ENCODE peak calls at places on chromosomes 13 and 19, in seven cellular contexts. R, I, E, U, Y, K and D are unnamed samples.

GRCh38 chr13:39385154-39385553 is 217.8 kb downstream of the LHFPL6 start:
- DNase-seq in Y (no peak), I (no peak), U (no peak), E (no peak), R (no peak), K (no peak), D (no peak)

GRCh38 chr19:54453921-54454780 is 5.2 kb downstream of the LENG8 start:
- DNase-seq in Y (no peak), U (no peak), I (no peak), K (no peak), R (peak), E (peak), D (no peak)

GRCh38 chr13:110806636-110807035 is 93.1 kb downstream of the ING1 start:
- DNase-seq in K (no peak), E (no peak), R (no peak), I (no peak), U (no peak), Y (no peak), D (no peak)

GRCh38 chr19:38843175-38843758 is 6.5 kb downstream of the HNRNPL start:
- DNase-seq in U (no peak), E (peak), Y (no peak), R (no peak), K (no peak), I (no peak), D (no peak)

GRCh38 chr13:27037171-27037570 is 134.4 kb downstream of the USP12 start:
- DNase-seq in E (no peak), K (no peak), U (no peak), Y (no peak), R (no peak), I (no peak), D (no peak)

GRCh38 chr19:18939922-18940775 is 868 bp downstream of the HOMER3 start:
- DNase-seq in E (no peak), U (peak), Y (peak), K (peak), I (peak), R (peak), D (peak)

GRCh38 chr19:44869728-44870470 is 21.2 kb upstream of the TOMM40 start:
- DNase-seq in R (no peak), I (peak), U (peak), K (peak), Y (no peak), E (peak), D (peak)

GRCh38 chr13:107370036-107370785 is 802.3 kb upstream of the ARGLU1 start:
- DNase-seq in E (no peak), I (peak), U (peak), R (no peak), Y (no peak), K (peak), D (peak)

GRCh38 chr19:35458821-35459391 is 10.8 kb downstream of the FFAR2 start:
- DNase-seq in R (no peak), U (no peak), E (peak), Y (no peak), I (no peak), K (peak), D (no peak)

GRCh38 chr13:110576736-110577476 is 15.4 kb upstream of the RAB20 start:
- DNase-seq in U (no peak), R (no peak), Y (no peak), K (no peak), E (no peak), I (no peak), D (no peak)

GRCh38 chr13:79941752-79942151 is 399.2 kb downstream of the SPRY2 start:
- DNase-seq in K (no peak), I (no peak), R (no peak), Y (no peak), E (no peak), U (no peak), D (no peak)

GRCh38 chr19:14786421-14786851 is 8.1 kb upstream of the ADGRE2 start:
- DNase-seq in Y (peak), K (peak), U (no peak), I (no peak), E (no peak), R (peak), D (peak)

GRCh38 chr19:3151563-3152430 is 16.0 kb downstream of the GNA15 start:
- DNase-seq in I (no peak), Y (no peak), R (no peak), K (no peak), U (no peak), E (peak), D (no peak)

GRCh38 chr13:20142927-20143480 is 17.8 kb downstream of the GJA3 start:
- DNase-seq in K (no peak), Y (no peak), U (no peak), E (peak), I (no peak), R (no peak), D (no peak)

GRCh38 chr13:19601749-19602725 is 31.4 kb upstream of the MPHOSPH8 start:
- DNase-seq in Y (peak), E (peak), R (peak), K (peak), I (peak), U (peak), D (peak)

GRCh38 chr13:27605099-27605498 is 15.2 kb downstream of the LNX2 start:
- DNase-seq in U (no peak), I (no peak), Y (no peak), R (no peak), E (no peak), K (no peak), D (no peak)

GRCh38 chr13:43835701-43836100 is 43.8 kb downstream of the CCDC122 start:
- DNase-seq in R (no peak), K (peak), U (peak), Y (no peak), E (no peak), I (peak), D (peak)

GRCh38 chr19:13363954-13364353 is 142.3 kb downstream of the CACNA1A start:
- DNase-seq in Y (no peak), U (no peak), E (no peak), R (no peak), K (no peak), I (no peak), D (no peak)

GRCh38 chr19:46718934-46719551 is 2.1 kb upstream of the PRKD2 start:
- DNase-seq in I (no peak), K (no peak), Y (no peak), U (no peak), E (no peak), R (peak), D (no peak)

GRCh38 chr19:45218887-45219780 is 26.1 kb downstream of the EXOC3L2 start:
- DNase-seq in R (no peak), E (no peak), Y (no peak), U (no peak), K (no peak), I (no peak), D (peak)

GRCh38 chr13:70188567-70188966 is 80.3 kb upstream of the KLHL1 start:
- DNase-seq in R (no peak), E (no peak), Y (no peak), I (no peak), K (no peak), U (no peak), D (no peak)

GRCh38 chr13:97125810-97126738 is 96.1 kb upstream of the MBNL2 start:
- DNase-seq in R (no peak), K (no peak), E (no peak), Y (no peak), I (peak), U (peak), D (peak)

GRCh38 chr19:10861118-10861651 is 10.2 kb upstream of the CARM1 start:
- DNase-seq in U (no peak), R (peak), Y (peak), E (no peak), I (no peak), K (no peak), D (no peak)

GRCh38 chr19:10688545-10689280 is 12.5 kb upstream of the QTRT1 start:
- DNase-seq in E (peak), I (no peak), Y (no peak), R (no peak), U (no peak), K (no peak), D (no peak)

GRCh38 chr13:113456116-113456702 is 2.9 kb upstream of the ADPRHL1 start:
- DNase-seq in U (no peak), K (no peak), Y (no peak), E (no peak), R (no peak), I (no peak), D (no peak)

GRCh38 chr13:113457510-113457909 is 4.2 kb upstream of the ADPRHL1 start:
- DNase-seq in K (peak), I (no peak), E (no peak), U (no peak), R (no peak), Y (no peak), D (no peak)

GRCh38 chr13:113460599-113460998 is 7.3 kb upstream of the ADPRHL1 start:
- DNase-seq in U (no peak), I (no peak), E (no peak), K (no peak), R (no peak), Y (no peak), D (no peak)

GRCh38 chr13:113460064-113460555 is 6.8 kb upstream of the ADPRHL1 start:
- DNase-seq in I (no peak), E (peak), K (no peak), U (no peak), Y (no peak), R (no peak), D (no peak)

GRCh38 chr13:113458218-113459065 is 5.2 kb upstream of the ADPRHL1 start:
- DNase-seq in R (no peak), K (peak), I (peak), U (peak), Y (peak), E (peak), D (peak)
- TF ChIP-seq CTCF in R (no peak), K (peak), I (peak), U (peak), Y (peak), E (no peak), D (peak)

GRCh38 chr19:15864824-15865223 is 33.0 kb downstream of the CYP4F2 start:
- DNase-seq in U (no peak), R (no peak), I (no peak), K (no peak), E (no peak), Y (no peak), D (no peak)

GRCh38 chr19:15863272-15863671 is 34.6 kb downstream of the CYP4F2 start:
- DNase-seq in R (no peak), I (no peak), Y (no peak), K (no peak), U (no peak), E (no peak), D (no peak)

GRCh38 chr19:15860522-15860921 is 37.4 kb downstream of the CYP4F2 start:
- DNase-seq in U (no peak), Y (no peak), R (no peak), I (no peak), K (no peak), E (no peak), D (no peak)

GRCh38 chr19:15862444-15862843 is 35.4 kb downstream of the CYP4F2 start:
- DNase-seq in Y (no peak), E (no peak), R (no peak), U (no peak), K (no peak), I (no peak), D (no peak)

DNA sequence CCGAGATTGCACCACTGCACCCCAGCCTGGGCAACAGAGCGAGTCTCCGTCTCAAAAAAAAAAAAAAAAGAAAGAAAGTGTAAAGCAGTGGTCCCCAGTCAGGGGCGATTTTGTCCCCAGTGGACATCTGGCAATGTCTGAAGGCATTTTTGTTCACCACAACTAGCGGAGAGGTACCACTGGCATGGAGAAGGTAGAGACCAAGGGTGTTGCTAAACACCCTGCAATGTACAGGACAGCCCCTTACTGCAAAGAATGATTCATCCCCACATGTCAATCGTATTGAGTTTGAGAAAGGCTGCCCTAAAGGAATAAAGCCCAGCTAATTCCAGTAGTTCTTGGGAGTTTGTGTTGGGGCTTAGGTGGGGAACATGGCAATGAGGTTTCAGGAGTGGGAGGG is 38.7 kb downstream of the CYP4F2 start:
- DNase-seq in Y (no peak), E (no peak), I (no peak), K (no peak), U (no peak), R (no peak), D (no peak)
- H3K4me3 ChIP-seq in Y (no peak), E (no peak), I (no peak), K (no peak), U (no peak), R (no peak), D (no peak)

GRCh38 chr19:41924151-41925145 is 3.8 kb downstream of the ERFL start:
- DNase-seq in E (no peak), I (no peak), Y (no peak), R (no peak), K (no peak), U (no peak), D (no peak)
- TF ChIP-seq CTCF in E (no peak), I (no peak), Y (no peak), R (no peak), K (no peak), U (no peak), D (no peak)

DNA sequence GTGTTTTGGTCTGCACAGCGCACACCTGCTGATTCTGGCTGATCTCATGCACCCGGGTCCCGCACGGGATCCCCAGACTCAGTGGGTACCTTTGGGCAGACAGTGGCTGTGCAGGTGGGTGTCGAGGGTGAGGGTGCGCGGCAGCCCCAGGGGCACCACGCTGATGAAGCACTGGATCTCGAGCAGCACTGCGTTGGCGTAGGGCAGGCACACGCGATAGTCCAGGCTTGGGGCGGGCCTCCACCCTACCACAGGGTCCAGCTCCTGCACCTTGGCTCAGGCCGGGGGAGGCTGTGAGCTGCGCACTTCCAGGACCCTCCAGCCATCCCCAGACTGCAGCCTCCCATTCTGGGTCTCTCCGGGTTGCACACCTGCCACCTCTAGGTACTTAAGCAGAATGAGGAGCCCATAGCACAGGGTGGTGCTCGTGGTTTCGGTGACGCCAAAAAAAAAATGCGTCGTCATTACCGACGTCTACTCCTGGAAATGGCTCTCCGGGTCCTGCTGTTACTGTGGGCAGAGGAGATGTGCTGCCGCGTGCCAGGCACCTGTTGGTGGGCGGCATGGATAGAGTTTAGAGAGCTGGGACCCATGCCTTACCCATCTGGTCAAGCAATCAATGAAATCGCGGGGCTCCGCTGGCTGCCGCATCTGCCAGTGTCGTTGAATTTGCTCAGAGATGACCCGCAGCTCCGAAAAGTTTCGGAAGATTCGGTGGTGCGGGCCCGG is 10.5 kb downstream of the EGLN2 start:
- DNase-seq in U (no peak), Y (no peak), K (no peak), E (no peak), R (peak), I (no peak), D (no peak)
- H3K4me3 ChIP-seq in U (no peak), Y (no peak), K (no peak), E (no peak), R (peak), I (no peak), D (peak)

GRCh38 chr13:22062478-22063205 is 391.8 kb downstream of the FGF9 start:
- DNase-seq in I (peak), E (no peak), K (peak), Y (no peak), U (no peak), R (no peak), D (no peak)

GRCh38 chr13:22060187-22060586 is 389.3 kb downstream of the FGF9 start:
- DNase-seq in K (no peak), I (no peak), Y (no peak), R (no peak), U (no peak), E (no peak), D (no peak)

GRCh38 chr13:22063416-22064124 is 392.7 kb downstream of the FGF9 start:
- DNase-seq in I (no peak), U (no peak), K (no peak), E (no peak), Y (no peak), R (no peak), D (no peak)

GRCh38 chr13:22061806-22062391 is 391.0 kb downstream of the FGF9 start:
- DNase-seq in I (no peak), E (no peak), Y (no peak), U (no peak), R (no peak), K (no peak), D (no peak)

DNA sequence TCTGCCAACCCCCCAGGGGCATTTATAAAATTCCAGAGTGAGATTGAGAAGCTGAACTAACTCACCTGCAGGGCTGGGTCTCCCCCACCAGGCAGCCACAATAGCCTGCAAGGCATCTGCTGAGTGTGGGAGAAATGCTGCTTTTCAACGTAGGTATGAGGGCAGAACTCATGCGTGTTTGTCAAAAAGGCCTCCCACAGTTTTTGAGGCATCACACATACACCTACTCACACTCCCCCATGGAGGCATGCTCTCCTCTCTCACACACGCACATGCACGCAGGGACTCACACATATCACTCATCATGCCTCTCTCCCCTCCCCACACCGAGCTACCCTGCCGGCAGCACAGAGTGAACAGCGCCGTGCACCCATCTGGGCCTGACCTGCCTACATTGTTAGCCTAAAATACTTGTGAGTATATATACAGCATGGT is 390.5 kb downstream of the FGF9 start:
- DNase-seq in I (no peak), U (no peak), R (no peak), K (no peak), Y (no peak), E (no peak), D (no peak)
- TF ChIP-seq CTCF in I (no peak), U (no peak), R (no peak), K (no peak), Y (no peak), E (no peak), D (no peak)

GRCh38 chr19:16593181-16593580 is 21.0 kb upstream of the SLC35E1 start:
- DNase-seq in U (no peak), K (no peak), R (peak), Y (no peak), I (no peak), E (peak), D (no peak)
- H3K4me3 ChIP-seq in U (no peak), K (no peak), R (no peak), Y (no peak), I (no peak), E (no peak), D (no peak)

GRCh38 chr13:60733933-60734332 is 336.9 kb downstream of the TDRD3 start:
- DNase-seq in Y (no peak), E (no peak), U (no peak), K (no peak), I (no peak), R (no peak), D (no peak)
- TF ChIP-seq CTCF in Y (no peak), E (no peak), U (no peak), K (no peak), I (no peak), R (no peak), D (no peak)

GRCh38 chr19:48752511-48753365 is at the start of gene FUT1:
- DNase-seq in Y (peak), R (peak), E (peak), I (no peak), U (no peak), K (no peak), D (peak)
- H3K4me3 ChIP-seq in Y (peak), R (peak), E (peak), I (peak), U (peak), K (peak), D (peak)

DNA sequence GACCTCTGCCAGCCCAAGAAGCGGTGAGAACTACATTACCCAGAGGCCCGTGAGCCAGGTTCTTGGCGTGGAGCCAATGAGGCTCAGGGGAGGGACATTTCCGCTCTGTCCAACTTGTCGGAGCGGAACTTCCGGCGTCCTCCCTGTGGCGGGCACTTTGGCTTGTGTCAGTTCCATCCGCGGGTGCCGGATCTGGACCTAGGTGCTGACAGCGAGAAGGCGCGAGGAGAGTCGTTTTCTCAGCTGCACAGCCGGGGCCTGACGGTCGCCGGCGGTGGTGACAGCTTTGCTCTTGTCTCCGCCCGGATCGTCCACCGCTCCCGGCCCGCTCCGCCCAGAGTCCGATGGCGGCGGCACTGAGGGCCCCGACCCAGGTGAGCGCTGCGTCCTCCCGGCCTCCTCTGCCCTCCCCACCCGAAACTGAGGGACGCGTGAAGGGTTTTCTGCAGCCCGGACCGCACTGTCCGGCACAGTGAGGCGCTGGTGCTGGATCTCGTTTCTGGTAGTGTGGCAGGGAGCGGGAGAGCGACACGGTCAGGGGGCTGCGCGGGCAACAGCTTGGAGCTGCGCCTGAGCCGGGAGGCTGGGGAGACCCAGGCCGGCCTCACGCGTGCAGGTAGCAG is at the start of gene ZNF530:
- DNase-seq in Y (peak), E (peak), K (peak), U (peak), I (peak), R (peak), D (peak)
- TF ChIP-seq CTCF in Y (no peak), E (no peak), K (no peak), U (no peak), I (no peak), R (no peak), D (no peak)

DNA sequence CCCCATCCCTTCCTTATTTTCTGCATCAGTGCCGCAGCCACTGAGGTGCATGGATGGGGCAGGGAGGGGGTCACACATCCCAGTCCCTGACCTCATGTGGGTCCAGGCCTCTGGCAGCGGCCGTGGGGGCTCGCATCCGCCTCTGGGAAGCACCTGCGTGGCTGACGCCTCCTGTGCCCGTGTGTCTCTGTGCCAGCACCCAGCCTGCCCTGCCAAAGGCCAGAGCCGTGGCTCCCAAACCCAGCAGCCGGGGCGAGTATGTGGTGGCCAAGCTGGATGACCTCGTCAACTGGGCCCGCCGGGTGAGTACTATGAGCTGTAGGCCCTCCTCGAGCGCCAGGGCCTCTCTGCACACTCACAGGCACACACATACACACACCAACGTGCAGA is 4.9 kb downstream of the NDUFS7 start:
- DNase-seq in U (no peak), Y (no peak), E (no peak), R (no peak), K (no peak), I (no peak), D (no peak)
- H3K4me3 ChIP-seq in U (no peak), Y (no peak), E (no peak), R (no peak), K (no peak), I (no peak), D (no peak)